ENCODE peak calls at places on chromosomes 5 and 9, in six cellular contexts. F is trophoblast cell, L is H9, E is H1, Y is IMR-90, W is mesenchymal stem cell. Q is an unnamed sample.

GRCh38 chr5:131589510-131590348 is 45.3 kb downstream of the RAPGEF6 start:
- DNase-seq in W (peak), L (peak), E (peak), Y (peak), F (peak), Q (peak)

GRCh38 chr9:79955300-79955699 is 383.5 kb downstream of the TLE4 start:
- DNase-seq in E (no peak), W (no peak), Y (no peak), F (no peak), L (no peak), Q (no peak)

GRCh38 chr5:145446412-145446811 is 388.7 kb downstream of the PRELID2 start:
- DNase-seq in E (no peak), W (no peak), L (no peak), F (no peak), Y (no peak), Q (no peak)

GRCh38 chr9:101508203-101508602 is 25.4 kb upstream of the RNF20 start:
- DNase-seq in F (peak), L (no peak), Y (peak), E (no peak), W (no peak), Q (no peak)

GRCh38 chr9:105413486-105414068 is 34.3 kb upstream of the FSD1L start:
- DNase-seq in Y (peak), E (no peak), W (peak), L (peak), F (peak), Q (no peak)

GRCh38 chr9:133375116-133375723 is 640 bp downstream of the SURF4 start:
- DNase-seq in W (peak), F (peak), Y (peak), E (no peak), L (no peak), Q (peak)

GRCh38 chr5:54326662-54327145 is 16.3 kb upstream of the ARL15 start:
- DNase-seq in Y (no peak), E (no peak), W (no peak), F (no peak), L (no peak), Q (no peak)

GRCh38 chr9:37436540-37436939 is 14.0 kb downstream of the GRHPR start:
- DNase-seq in F (no peak), E (no peak), W (no peak), Y (no peak), L (no peak), Q (no peak)

GRCh38 chr5:61263072-61263471 is 69.0 kb upstream of the ZSWIM6 start:
- DNase-seq in W (no peak), Y (no peak), L (no peak), F (no peak), E (no peak), Q (no peak)

GRCh38 chr9:126151031-126151670 is 175.5 kb upstream of the MVB12B start:
- DNase-seq in Y (no peak), F (no peak), E (peak), W (peak), L (peak), Q (no peak)

GRCh38 chr9:14238518-14238917 is 75.4 kb downstream of the NFIB start:
- DNase-seq in W (peak), E (no peak), L (peak), Y (peak), F (peak), Q (peak)

GRCh38 chr5:3598725-3599282 is 3.2 kb downstream of the IRX1 start:
- DNase-seq in W (no peak), F (no peak), L (peak), Y (no peak), E (peak), Q (no peak)

GRCh38 chr9:92642599-92642998 is 27.3 kb downstream of the IPPK start:
- DNase-seq in W (no peak), Y (no peak), E (no peak), L (peak), F (no peak), Q (no peak)

GRCh38 chr5:1152156-1152555 is 40.3 kb upstream of the SLC12A7 start:
- DNase-seq in Y (no peak), W (no peak), F (no peak), E (no peak), L (no peak), Q (no peak)

GRCh38 chr9:133739408-133740280 is 1.5 kb upstream of the SARDH start:
- DNase-seq in F (no peak), E (no peak), Y (no peak), L (no peak), W (no peak), Q (no peak)

GRCh38 chr5:11449217-11449616 is 455.0 kb downstream of the CTNND2 start:
- DNase-seq in Y (no peak), W (no peak), F (no peak), L (no peak), E (no peak), Q (peak)

GRCh38 chr5:140801494-140801841 is 611 bp downstream of the PCDHA3 start:
- DNase-seq in F (no peak), W (no peak), Y (no peak), L (no peak), E (no peak), Q (no peak)

GRCh38 chr5:122770479-122770878 is 4.4 kb upstream of the SNX2 start:
- DNase-seq in E (no peak), Y (no peak), W (no peak), F (no peak), L (no peak), Q (no peak)

GRCh38 chr5:76953551-76954382 is 922 bp downstream of the CRHBP start:
- DNase-seq in F (no peak), L (peak), Y (no peak), W (peak), E (peak), Q (peak)

GRCh38 chr5:157558089-157558595 is 17.4 kb downstream of the ADAM19 start:
- DNase-seq in L (no peak), Y (peak), F (peak), E (no peak), W (peak), Q (no peak)

GRCh38 chr9:89808076-89808701 is 203.4 kb downstream of the GADD45G start:
- DNase-seq in Y (no peak), F (no peak), W (peak), L (no peak), E (peak), Q (no peak)

GRCh38 chr5:135871268-135871895 is 24.3 kb downstream of the IL9 start:
- DNase-seq in F (no peak), L (no peak), E (no peak), W (no peak), Y (no peak), Q (no peak)

GRCh38 chr5:149364719-149365118 is 6.9 kb downstream of the PCYOX1L start:
- DNase-seq in F (no peak), L (no peak), E (no peak), W (no peak), Y (no peak), Q (no peak)

GRCh38 chr5:98768160-98769005 is 5.1 kb upstream of the RGMB start:
- DNase-seq in F (peak), Y (peak), W (peak), E (peak), L (peak), Q (peak)

GRCh38 chr5:127960126-127960744 is 123.3 kb upstream of the SLC12A2 start:
- DNase-seq in F (no peak), E (no peak), W (peak), Y (peak), L (no peak), Q (no peak)

GRCh38 chr9:75087279-75087823 is 604 bp downstream of the NMRK1 start:
- DNase-seq in L (no peak), Y (peak), F (peak), W (peak), E (no peak), Q (no peak)

GRCh38 chr9:122347348-122348287 is 23.2 kb upstream of the PTGS1 start:
- DNase-seq in F (peak), E (no peak), Y (no peak), L (no peak), W (peak), Q (no peak)

GRCh38 chr5:122478741-122479459 is 166.9 kb downstream of the SNCAIP start:
- DNase-seq in L (no peak), W (peak), F (peak), Y (peak), E (no peak), Q (no peak)

GRCh38 chr9:136754626-136755284 is 3.3 kb downstream of the LCN8 start:
- DNase-seq in L (peak), W (no peak), F (no peak), Y (no peak), E (peak), Q (no peak)

DNA sequence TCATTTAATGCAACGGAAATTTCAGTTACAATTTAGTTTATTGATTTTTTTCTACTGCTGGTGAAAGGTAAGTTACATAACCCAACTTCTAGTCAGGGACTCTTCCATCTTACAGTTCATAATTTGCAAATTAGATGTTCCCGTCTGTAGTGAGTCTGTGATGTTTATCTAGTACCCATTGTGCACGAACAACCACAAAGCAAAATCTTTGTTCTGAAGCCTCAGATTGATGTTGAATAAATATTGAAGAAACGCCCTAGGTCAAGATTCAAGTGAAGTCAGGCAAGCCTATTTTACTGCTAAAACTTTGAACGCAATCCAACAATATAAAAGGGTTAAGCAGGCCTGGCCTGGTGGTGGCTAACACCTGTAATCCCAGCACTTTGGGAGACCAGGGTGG is 43.1 kb downstream of the BASP1 start:
- DNase-seq in L (no peak), W (no peak), E (no peak), F (no peak), Y (no peak), Q (no peak)
- H4K91ac ChIP-seq in L (no peak), W (no peak), E (no peak), F (no peak), Y (no peak), Q (no peak)

GRCh38 chr5:93079046-93079445 is 502.0 kb downstream of the NR2F1-AS1 start:
- DNase-seq in W (no peak), F (no peak), E (no peak), Y (no peak), L (no peak), Q (no peak)
- H4K91ac ChIP-seq in W (no peak), F (no peak), E (no peak), Y (peak), L (no peak), Q (no peak)

GRCh38 chr9:98217255-98217654 is 24.8 kb upstream of the CORO2A start:
- DNase-seq in L (no peak), W (no peak), F (no peak), E (no peak), Y (no peak), Q (no peak)
- H4K91ac ChIP-seq in L (no peak), W (no peak), F (no peak), E (peak), Y (peak), Q (no peak)

DNA sequence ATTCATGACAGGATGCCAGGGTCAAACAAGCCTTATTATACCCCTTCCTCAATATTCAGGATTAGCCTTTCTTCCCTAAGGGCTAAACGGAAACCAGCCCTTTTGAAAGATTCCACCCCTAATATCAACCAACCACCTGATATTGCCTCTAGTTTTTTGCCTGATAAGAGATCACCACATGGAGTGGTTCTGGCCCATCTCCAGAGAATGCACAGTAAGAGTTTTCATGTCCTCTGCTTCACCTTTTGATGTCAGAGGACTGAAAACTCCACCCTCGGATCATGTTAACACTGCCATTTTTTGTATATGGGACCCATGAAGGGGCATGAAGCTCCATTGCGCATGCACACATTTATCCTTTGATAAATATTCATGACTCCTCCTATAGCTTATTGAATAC is 5.8 kb upstream of the LNPEP start:
- DNase-seq in Y (no peak), F (no peak), L (no peak), E (no peak), W (no peak), Q (no peak)
- H4K91ac ChIP-seq in Y (no peak), F (no peak), L (no peak), E (no peak), W (no peak), Q (no peak)

DNA sequence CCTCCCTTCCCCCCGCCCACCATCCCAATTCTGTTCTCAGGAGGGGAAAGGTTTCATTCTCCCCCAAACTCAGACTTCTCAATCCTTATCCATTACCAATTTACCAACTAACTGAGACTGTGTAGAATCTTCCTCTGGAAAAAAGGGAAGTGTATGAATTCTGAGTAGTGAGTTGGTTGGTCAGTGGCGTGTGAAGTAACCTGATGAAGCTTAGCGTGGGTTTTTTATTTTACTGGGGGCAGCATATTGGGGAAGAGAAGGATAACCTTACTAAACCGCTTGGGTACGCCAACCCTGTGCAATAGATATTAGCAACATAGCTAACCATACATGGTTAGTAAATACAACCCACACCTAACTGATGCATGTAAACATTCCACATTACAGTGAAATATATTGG is 1.1 kb upstream of the DNAJC21 start:
- DNase-seq in L (no peak), E (no peak), F (no peak), Y (no peak), W (no peak), Q (no peak)
- H4K91ac ChIP-seq in L (no peak), E (no peak), F (no peak), Y (no peak), W (no peak), Q (no peak)